ENCODE peak calls at places on chromosomes 16 and 17, in eight cellular contexts. T is sigmoid colon; F is mammary epithelial cell; X is CD4-positive, alpha-beta memory T cell; P is GM10248; O is left ventricle myocardium inferior; K is hypothalamus; Z is activated CD8-positive, alpha-beta T cell treated with anti-CD3 and anti-CD28 coated beads for 36 hours. D is an unnamed sample.

GRCh38 chr16:49179714-49180330 is 101.8 kb downstream of the CBLN1 start:
- DNase-seq in T (no peak), F (no peak), X (no peak), P (no peak), O (no peak), K (no peak), Z (no peak), D (peak; percentile 73)

GRCh38 chr16:20385844-20386832 is 18.4 kb downstream of the PDILT start:
- DNase-seq in T (peak; percentile 74), F (peak; percentile 17), X (peak; percentile 19), P (peak; percentile 69), O (peak; percentile 59), K (peak; percentile 33), Z (peak; percentile 70), D (peak; percentile 76)

GRCh38 chr17:67491009-67491677 is 114.1 kb downstream of the PITPNC1 start:
- DNase-seq in T (peak; percentile 98), F (peak; percentile 33), X (no peak), P (no peak), O (peak; percentile 92), K (peak; percentile 66), Z (no peak), D (peak; percentile 85)

GRCh38 chr17:57706761-57707160 is 38.3 kb downstream of the CCDC182 start:
- DNase-seq in T (no peak), F (no peak), X (no peak), P (no peak), O (no peak), K (no peak), Z (no peak), D (no peak)

GRCh38 chr17:79389896-79390295 is 221.0 kb downstream of the RBFOX3 start:
- DNase-seq in T (no peak), F (no peak), X (no peak), P (no peak), O (no peak), K (no peak), Z (no peak), D (no peak)

GRCh38 chr16:69909043-69909442 is 42.1 kb upstream of the CLEC18A start:
- DNase-seq in T (no peak), F (no peak), X (no peak), P (no peak), O (no peak), K (no peak), Z (no peak), D (no peak)

GRCh38 chr16:290681-291405 is 7.9 kb downstream of the PDIA2 start:
- DNase-seq in T (no peak), F (no peak), X (no peak), P (no peak), O (no peak), K (no peak), Z (no peak), D (no peak)

GRCh38 chr17:46046957-46047356 is 47.9 kb downstream of the STH start:
- DNase-seq in T (no peak), F (no peak), X (no peak), P (no peak), O (no peak), K (no peak), Z (no peak), D (no peak)

GRCh38 chr17:54426287-54426886 is 474.3 kb upstream of the TOM1L1 start:
- DNase-seq in T (no peak), F (peak; percentile 46), X (no peak), P (no peak), O (no peak), K (no peak), Z (peak; percentile 7), D (no peak)

GRCh38 chr16:28982418-28982817 is 2.4 kb upstream of the LAT start:
- DNase-seq in T (no peak), F (no peak), X (no peak), P (no peak), O (no peak), K (no peak), Z (no peak), D (no peak)

GRCh38 chr17:6073620-6074019 is 3.4 kb downstream of the WSCD1 start:
- DNase-seq in T (no peak), F (no peak), X (no peak), P (no peak), O (no peak), K (no peak), Z (no peak), D (no peak)

GRCh38 chr16:68343137-68343536 is 32.3 kb downstream of the PRMT7 start:
- DNase-seq in T (no peak), F (no peak), X (no peak), P (no peak), O (no peak), K (no peak), Z (no peak), D (no peak)

GRCh38 chr16:68698091-68698490 is 39.0 kb upstream of the CDH1 start:
- DNase-seq in T (no peak), F (no peak), X (no peak), P (no peak), O (no peak), K (no peak), Z (no peak), D (no peak)